ENCODE peak calls at places on chromosome 22, in four cellular contexts. G is GM06990, A is WTC11, Z is left ventricle myocardium inferior. N is an unnamed sample.

GRCh38 chr22:31585161-31585859 is 76.7 kb downstream of the PISD start:
- DNase-seq in G (no peak), A (no peak), Z (no peak), N (no peak)

GRCh38 chr22:28983190-28983589 is 78.4 kb downstream of the C22orf31 start:
- DNase-seq in G (no peak), A (no peak), Z (no peak), N (no peak)

GRCh38 chr22:49198705-49199084 is 629.0 kb downstream of the BRD1 start:
- DNase-seq in G (no peak), A (no peak), Z (no peak), N (no peak)

GRCh38 chr22:17866621-17867020 is 92.4 kb upstream of the BID start:
- DNase-seq in G (no peak), A (no peak), Z (no peak), N (no peak)

GRCh38 chr22:48218889-48219420 is 1456.5 kb downstream of the TBC1D22A start:
- DNase-seq in G (no peak), A (no peak), Z (no peak), N (no peak)

GRCh38 chr22:50660306-50660705 is 12.3 kb upstream of the SHANK3 start:
- DNase-seq in G (no peak), A (no peak), Z (no peak), N (no peak)

GRCh38 chr22:49929553-49929979 is 11.1 kb downstream of the CRELD2 start:
- DNase-seq in G (peak), A (peak), Z (peak), N (peak)

GRCh38 chr22:44147821-44148574 is 32.7 kb upstream of the PARVG start:
- DNase-seq in G (no peak), A (peak), Z (no peak), N (no peak)

GRCh38 chr22:29596408-29596807 is 7.0 kb upstream of the NF2 start:
- DNase-seq in G (no peak), A (no peak), Z (no peak), N (no peak)

GRCh38 chr22:43507235-43507634 is 95.4 kb downstream of the MPPED1 start:
- DNase-seq in G (no peak), A (no peak), Z (no peak), N (no peak)

GRCh38 chr22:31036671-31037550 is 44.2 kb upstream of the SMTN start:
- DNase-seq in G (no peak), A (no peak), Z (no peak), N (no peak)

GRCh38 chr22:29825578-29825977 is 12.5 kb downstream of the ASCC2 start:
- DNase-seq in G (no peak), A (peak), Z (no peak), N (no peak)

GRCh38 chr22:30841264-30841663 is 127.3 kb downstream of the MORC2 start:
- DNase-seq in G (no peak), A (no peak), Z (no peak), N (no peak)

GRCh38 chr22:43239102-43239875 is 52.4 kb upstream of the TTLL12 start:
- DNase-seq in G (no peak), A (no peak), Z (peak), N (no peak)

GRCh38 chr22:30013201-30013600 is 67.1 kb upstream of the HORMAD2 start:
- DNase-seq in G (no peak), A (no peak), Z (no peak), N (no peak)

GRCh38 chr22:28349114-28349513 is 330.5 kb downstream of the TTC28 start:
- DNase-seq in G (no peak), A (no peak), Z (no peak), N (no peak)

GRCh38 chr22:47645450-47645914 is 883.0 kb downstream of the TBC1D22A start:
- DNase-seq in G (no peak), A (no peak), Z (no peak), N (no peak)

GRCh38 chr22:40746428-40747220 is 67.3 kb downstream of the MCHR1 start:
- DNase-seq in G (no peak), A (no peak), Z (no peak), N (no peak)

GRCh38 chr22:48452766-48453165 is 1374.9 kb downstream of the BRD1 start:
- DNase-seq in G (no peak), A (no peak), Z (no peak), N (no peak)

GRCh38 chr22:42868751-42869251 is 11.7 kb upstream of the ARFGAP3 start:
- DNase-seq in G (no peak), A (no peak), Z (peak), N (no peak)

GRCh38 chr22:27310966-27311665 is 490.4 kb downstream of the MN1 start:
- DNase-seq in G (no peak), A (peak), Z (no peak), N (no peak)

GRCh38 chr22:47337161-47337621 is 574.7 kb downstream of the TBC1D22A start:
- DNase-seq in G (no peak), A (no peak), Z (no peak), N (no peak)

GRCh38 chr22:44151661-44152060 is 29.1 kb upstream of the PARVG start:
- DNase-seq in G (no peak), A (no peak), Z (no peak), N (no peak)

GRCh38 chr22:49328630-49329405 is 498.9 kb downstream of the BRD1 start:
- DNase-seq in G (no peak), A (no peak), Z (no peak), N (no peak)

GRCh38 chr22:49667236-49667635 is 160.4 kb downstream of the BRD1 start:
- DNase-seq in G (no peak), A (peak), Z (peak), N (peak)

GRCh38 chr22:47357493-47357892 is 595.0 kb downstream of the TBC1D22A start:
- DNase-seq in G (no peak), A (no peak), Z (no peak), N (no peak)

GRCh38 chr22:31635638-31636306 is 26.2 kb downstream of the PISD start:
- DNase-seq in G (no peak), A (no peak), Z (no peak), N (no peak)

DNA sequence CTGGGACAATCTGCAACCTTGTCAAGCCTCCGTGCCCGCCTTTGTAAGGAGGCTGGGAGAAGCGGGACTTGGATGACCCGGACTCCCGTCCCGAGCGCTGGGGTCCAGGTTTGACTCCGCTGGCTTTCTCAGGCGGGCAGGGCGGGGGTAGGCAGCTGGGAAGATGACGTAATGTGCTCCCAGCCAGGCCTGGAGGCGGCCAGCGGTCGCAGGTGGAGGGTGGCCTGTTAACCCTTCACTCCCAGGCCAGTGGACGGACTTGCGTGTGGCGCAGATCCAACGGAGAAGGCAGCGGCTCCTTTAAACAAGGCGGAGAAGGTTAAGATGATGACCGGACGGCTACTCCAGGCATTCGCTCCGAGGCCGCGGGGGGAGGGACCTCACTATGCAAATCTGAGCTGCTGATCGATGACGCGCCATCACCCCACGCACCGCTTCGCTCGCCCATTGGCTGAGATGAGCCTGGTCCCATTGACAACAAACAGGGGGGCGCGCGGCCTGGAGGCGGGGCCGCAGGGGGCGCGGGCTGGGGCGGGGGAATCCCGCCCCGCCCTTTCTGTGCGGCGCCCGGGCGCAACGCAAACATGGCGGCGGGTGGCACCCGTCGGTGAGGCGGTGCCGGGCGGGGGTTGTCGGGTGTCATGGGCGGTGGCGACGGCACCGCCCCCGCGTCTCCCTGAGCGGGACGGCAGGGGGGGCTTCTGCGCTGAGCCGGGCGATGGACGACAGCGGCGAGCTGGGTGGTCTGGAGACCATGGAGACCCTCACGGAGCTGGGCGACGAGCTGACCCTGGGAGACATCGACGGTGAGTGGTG is at the start of gene SREBF2:
- DNase-seq in G (peak), A (peak), Z (peak), N (peak)
- TF ChIP-seq CTCF in G (peak), A (no peak), Z (no peak), N (no peak)

GRCh38 chr22:22431271-22432220 is 77.0 kb downstream of the ZNF280B start:
- DNase-seq in G (peak), A (peak), Z (peak), N (peak)
- TF ChIP-seq CTCF in G (peak), A (no peak), Z (peak), N (peak)

GRCh38 chr22:37633693-37634504 is 5.6 kb upstream of the SH3BP1 start:
- DNase-seq in G (peak), A (peak), Z (peak), N (no peak)
- TF ChIP-seq CTCF in G (peak), A (no peak), Z (peak), N (no peak)

DNA sequence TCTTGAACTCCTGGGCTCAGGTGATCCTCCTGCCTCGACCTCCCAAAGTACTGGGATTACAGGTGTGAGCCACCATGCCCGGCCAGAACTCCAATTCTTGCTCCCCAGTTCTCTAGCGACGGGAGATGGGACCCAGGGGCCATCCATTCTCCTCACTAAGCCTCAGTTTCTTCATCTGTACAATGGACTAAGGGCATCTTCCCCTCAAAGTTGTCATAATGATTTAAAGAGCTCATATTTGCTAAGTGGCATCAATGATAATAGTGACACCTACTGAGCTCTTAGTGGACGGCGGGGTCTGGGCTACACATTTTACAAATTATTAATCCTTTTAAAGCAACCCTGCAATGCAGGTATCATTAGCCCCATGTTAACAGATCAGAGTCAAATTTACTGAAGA is 34.5 kb downstream of the KIAA0930 start:
- DNase-seq in G (no peak), A (no peak), Z (no peak), N (no peak)
- TF ChIP-seq CTCF in G (no peak), A (no peak), Z (no peak), N (no peak)

DNA sequence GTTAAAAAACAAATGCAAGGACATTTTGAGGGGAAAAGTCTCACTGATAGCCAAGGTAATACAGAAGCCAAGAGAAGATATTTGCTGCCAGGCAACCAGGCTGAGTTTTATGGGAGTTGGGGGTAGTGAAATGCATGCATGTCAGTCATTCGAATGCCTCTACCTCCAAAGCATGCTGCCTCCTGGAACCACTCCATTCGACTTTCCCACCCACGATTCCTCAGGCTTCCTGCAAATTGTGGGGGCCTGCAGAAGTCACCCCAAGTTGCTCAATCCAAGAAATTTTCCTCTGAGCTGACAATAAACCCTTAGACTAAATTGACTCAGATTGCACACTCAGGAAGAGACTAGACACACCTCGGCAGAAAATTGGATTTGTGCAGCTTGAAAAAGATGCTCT is 73.6 kb upstream of the GRK3 start:
- DNase-seq in G (no peak), A (no peak), Z (no peak), N (no peak)
- TF ChIP-seq CTCF in G (no peak), A (no peak), Z (no peak), N (no peak)

DNA sequence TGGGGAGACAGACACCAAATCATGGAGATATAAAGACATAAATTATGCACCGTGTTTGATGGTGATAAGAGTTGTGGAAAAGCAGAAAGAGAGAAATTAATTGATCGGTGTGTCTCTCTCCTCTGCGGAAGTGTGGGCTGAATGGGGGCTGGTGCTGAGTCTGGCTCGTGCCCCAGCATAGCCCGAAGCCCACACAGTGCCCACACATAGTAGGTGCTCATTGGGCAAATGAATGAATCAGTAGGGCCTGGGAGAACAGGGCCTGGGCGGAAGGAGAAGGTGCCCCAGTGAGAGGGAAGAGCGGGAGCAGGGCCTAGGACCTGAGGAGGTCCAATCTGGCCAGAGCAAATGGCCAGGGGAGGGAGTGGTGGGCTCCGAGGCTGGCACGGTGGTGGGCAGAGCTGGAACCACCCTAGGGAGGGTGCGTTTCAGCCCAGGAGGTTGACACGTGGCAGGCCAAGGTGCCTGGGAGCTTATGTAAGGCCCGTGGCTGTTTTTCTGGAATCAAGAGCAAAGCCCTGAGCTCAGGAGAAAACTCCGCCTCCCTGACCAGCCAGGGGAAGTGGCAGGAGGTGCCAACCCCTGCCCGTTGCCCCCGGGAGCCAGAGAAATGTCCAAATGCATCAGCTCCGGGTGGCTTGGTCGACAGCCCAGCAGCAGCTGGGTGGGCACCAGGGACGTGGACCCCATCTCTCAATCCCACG is 2.1 kb upstream of the CACNA1I start:
- DNase-seq in G (no peak), A (no peak), Z (no peak), N (no peak)
- TF ChIP-seq CTCF in G (no peak), A (no peak), Z (no peak), N (no peak)

DNA sequence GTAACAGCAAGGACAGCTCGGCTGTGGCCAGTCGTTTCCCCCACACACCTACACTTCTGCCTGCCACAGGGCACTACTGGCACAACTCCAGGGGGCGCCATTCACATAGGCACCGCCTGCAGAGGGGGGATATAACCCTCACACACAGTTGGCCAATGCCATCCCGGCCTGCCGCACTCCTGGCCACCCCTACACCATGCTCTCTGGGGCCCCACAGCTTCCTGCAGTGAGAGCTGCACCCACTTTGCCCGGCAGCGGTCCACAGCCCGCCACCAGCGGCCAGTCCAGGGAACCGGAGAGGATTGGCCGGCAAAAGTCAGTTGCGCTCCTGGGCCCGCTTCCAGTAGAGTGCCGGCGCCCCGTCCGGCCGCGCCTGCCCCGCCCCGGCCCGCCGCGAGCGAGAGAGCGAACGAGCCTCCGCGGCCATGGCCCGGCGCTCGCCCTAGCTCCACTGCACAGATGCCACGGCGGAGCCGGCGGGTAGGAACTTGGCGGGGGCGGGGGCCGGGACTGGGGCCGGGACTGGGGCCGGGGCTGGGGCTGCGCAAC is 25.6 kb upstream of the SUSD2 start:
- DNase-seq in G (peak), A (peak), Z (peak), N (peak)
- TF ChIP-seq CTCF in G (peak), A (peak), Z (peak), N (peak)

N was measured in endothelial cell.